ENCODE peak calls at places on chromosomes 12 and 14, in six cellular contexts. I is heart left ventricle, C is BE2C, J is esophagus squamous epithelium, G is K562, D is GM06990. W is an unnamed sample.

GRCh38 chr12:112107728-112108447 is 695 bp downstream of the NAA25 start:
- DNase-seq in I (no peak), C (peak), D (no peak), G (peak), J (no peak), W (no peak)

GRCh38 chr14:94681300-94682060 is 69.3 kb downstream of the SERPINA3 start:
- DNase-seq in J (no peak), G (peak), C (no peak), D (no peak), I (no peak), W (peak)

GRCh38 chr12:126781593-126781992 is 1485.4 kb upstream of the TMEM132C start:
- DNase-seq in C (no peak), I (no peak), J (no peak), G (no peak), D (no peak), W (no peak)

GRCh38 chr12:113271853-113272561 is 50.7 kb downstream of the TPCN1 start:
- DNase-seq in G (peak), D (no peak), C (peak), I (peak), J (no peak), W (peak)

GRCh38 chr12:124130717-124131670 is 158.0 kb downstream of the ZNF664 start:
- DNase-seq in G (no peak), C (no peak), J (no peak), D (peak), I (no peak), W (no peak)

GRCh38 chr12:15650399-15651128 is 138.6 kb downstream of the EPS8 start:
- DNase-seq in G (no peak), D (no peak), I (no peak), J (no peak), C (no peak), W (peak)

GRCh38 chr14:56487090-56487667 is 92.4 kb upstream of the TMEM260 start:
- DNase-seq in C (no peak), J (no peak), D (no peak), G (no peak), I (no peak), W (peak)

GRCh38 chr12:130339946-130340345 is 2.3 kb downstream of the PIWIL1 start:
- DNase-seq in J (no peak), D (no peak), C (no peak), G (no peak), I (no peak), W (no peak)

GRCh38 chr14:63689132-63689531 is 38.7 kb downstream of the SGPP1 start:
- DNase-seq in I (no peak), C (no peak), D (no peak), J (no peak), G (no peak), W (no peak)

GRCh38 chr12:124720687-124721500 is 142.8 kb downstream of the SCARB1 start:
- DNase-seq in G (no peak), J (no peak), D (no peak), C (peak), I (no peak), W (peak)

GRCh38 chr12:4441355-4442330 is 4.0 kb downstream of the FGF6 start:
- DNase-seq in I (no peak), C (no peak), D (no peak), G (no peak), J (no peak), W (peak)

GRCh38 chr14:34051966-34052657 is 101.2 kb upstream of the EGLN3 start:
- DNase-seq in I (no peak), J (no peak), G (no peak), C (no peak), D (no peak), W (peak)

GRCh38 chr14:91968280-91968679 is 20.8 kb upstream of the FBLN5 start:
- DNase-seq in G (no peak), J (no peak), I (no peak), C (no peak), D (no peak), W (no peak)

GRCh38 chr12:89156862-89157262 is 195.4 kb downstream of the DUSP6 start:
- DNase-seq in C (no peak), I (no peak), D (no peak), J (no peak), G (no peak), W (peak)

GRCh38 chr14:70525691-70526090 is 9.1 kb downstream of the ADAM20 start:
- DNase-seq in D (no peak), C (peak), G (no peak), J (no peak), I (no peak), W (no peak)

GRCh38 chr12:646303-647038 is 16.8 kb downstream of the NINJ2 start:
- DNase-seq in D (no peak), I (peak), C (no peak), G (no peak), J (no peak), W (peak)

GRCh38 chr12:93039062-93039461 is 110.0 kb upstream of the EEA1 start:
- DNase-seq in J (no peak), G (no peak), C (no peak), D (no peak), I (no peak), W (peak)

GRCh38 chr14:101713641-101714349 is 47.7 kb upstream of the PPP2R5C start:
- DNase-seq in J (no peak), D (no peak), C (no peak), I (no peak), G (peak), W (no peak)

GRCh38 chr12:14403711-14404164 is 38.3 kb downstream of the ATF7IP start:
- DNase-seq in C (peak), D (peak), J (no peak), G (peak), I (no peak), W (peak)

GRCh38 chr12:57905812-57906475 is 35.4 kb upstream of the ATP23 start:
- DNase-seq in D (no peak), I (no peak), J (no peak), G (no peak), C (no peak), W (no peak)
- H3K4me3 ChIP-seq in D (no peak), I (no peak), J (no peak), G (no peak), C (no peak), W (no peak)

DNA sequence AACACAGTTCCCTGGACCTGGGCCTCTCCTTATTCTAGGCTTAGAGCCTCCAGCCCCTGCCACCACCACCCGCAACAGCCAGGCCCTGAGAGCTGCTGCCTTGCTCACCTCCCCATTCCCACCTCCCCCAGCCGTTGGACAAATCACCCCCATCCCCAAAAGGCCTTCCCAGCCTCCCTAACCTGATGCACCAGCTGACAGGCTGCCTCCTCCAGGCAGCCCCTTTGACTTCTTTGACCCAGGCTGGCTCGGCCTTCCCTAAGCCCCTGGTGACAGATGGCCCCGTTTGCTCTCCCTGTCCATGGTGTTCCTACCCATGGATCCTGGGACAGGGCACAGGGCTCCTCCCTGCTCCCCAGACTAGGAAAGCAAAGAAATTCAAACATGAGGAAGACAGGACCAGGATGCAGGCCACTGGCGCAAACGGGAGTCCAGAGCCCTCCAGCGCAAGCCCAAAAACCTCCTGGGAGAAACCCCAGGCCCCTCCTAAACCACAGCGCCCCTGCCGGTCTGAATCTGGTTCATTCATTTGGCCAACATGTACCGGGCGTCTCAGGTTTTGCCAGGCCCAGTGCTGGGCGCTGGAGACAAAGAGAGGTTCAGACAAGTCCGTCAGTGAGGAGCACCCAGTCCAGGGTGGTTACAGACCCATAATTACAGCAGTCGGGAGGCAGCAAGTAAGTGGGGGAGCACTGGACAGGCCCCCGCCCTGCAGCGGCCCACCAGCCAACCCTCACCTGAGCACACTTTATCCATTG is 2.4 kb downstream of the AKT1 start:
- DNase-seq in I (no peak), G (no peak), J (no peak), D (no peak), C (no peak), W (no peak)
- TF ChIP-seq CTCF in I (no peak), G (no peak), J (no peak), D (no peak), C (peak), W (peak)

DNA sequence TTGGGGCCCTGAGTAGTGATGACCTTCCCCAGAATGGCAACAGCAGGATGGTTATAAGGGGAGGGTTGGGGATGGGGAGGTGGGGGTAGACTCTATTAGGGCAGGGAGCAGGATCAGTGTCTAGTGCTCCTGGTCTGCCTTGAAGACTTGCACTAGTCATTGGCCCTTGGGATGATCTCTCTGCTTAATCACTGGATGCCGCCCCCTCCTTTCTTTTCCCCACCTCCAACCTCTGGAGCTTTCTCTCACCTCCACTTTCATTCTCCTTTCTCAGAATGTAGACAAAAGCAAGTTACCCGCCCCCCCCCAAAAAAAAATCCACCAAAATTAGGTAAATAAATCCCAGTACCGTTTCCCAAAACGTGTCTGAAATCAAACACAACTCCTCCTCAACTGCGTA is 2.8 kb upstream of the KCNK10 start:
- DNase-seq in D (no peak), G (no peak), C (no peak), J (no peak), I (no peak), W (no peak)
- H3K4me3 ChIP-seq in D (no peak), G (no peak), C (peak), J (no peak), I (no peak), W (no peak)

DNA sequence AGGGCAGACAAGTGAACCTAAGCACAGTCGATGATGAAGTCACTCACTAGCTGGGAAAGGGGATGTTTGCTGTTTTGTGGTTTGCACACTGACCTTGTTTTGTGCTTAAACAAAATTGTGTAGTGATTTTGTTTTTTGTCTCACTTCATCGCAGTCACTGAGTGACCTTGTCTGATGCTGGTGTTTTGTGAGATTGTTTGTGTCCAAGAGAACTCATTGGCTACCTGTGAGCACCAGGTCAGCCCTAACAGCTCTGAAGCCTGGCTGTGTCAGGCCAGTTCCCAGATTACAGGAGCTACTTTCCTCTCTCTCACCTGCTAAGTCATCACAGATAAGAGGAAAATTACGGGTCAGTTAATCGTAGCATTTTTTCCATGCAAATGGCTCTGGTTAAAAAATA is 3.9 kb upstream of the ESYT1 start:
- DNase-seq in D (no peak), G (no peak), J (no peak), C (no peak), I (no peak), W (no peak)
- TF ChIP-seq CTCF in D (no peak), G (no peak), J (no peak), C (no peak), I (no peak), W (no peak)

GRCh38 chr12:63154560-63154959 is 3.6 kb upstream of the AVPR1A start:
- DNase-seq in I (no peak), D (no peak), J (no peak), C (no peak), G (no peak), W (no peak)

GRCh38 chr12:63151898-63152700 is 1.1 kb upstream of the AVPR1A start:
- DNase-seq in J (no peak), G (peak), C (peak), I (peak), D (peak), W (peak)

GRCh38 chr12:63151061-63151897 is at the start of gene AVPR1A:
- DNase-seq in C (no peak), J (no peak), D (peak), I (no peak), G (no peak), W (peak)

GRCh38 chr12:63149884-63150254 is 1.1 kb downstream of the AVPR1A start:
- DNase-seq in J (no peak), G (no peak), I (peak), C (no peak), D (peak), W (no peak)

DNA sequence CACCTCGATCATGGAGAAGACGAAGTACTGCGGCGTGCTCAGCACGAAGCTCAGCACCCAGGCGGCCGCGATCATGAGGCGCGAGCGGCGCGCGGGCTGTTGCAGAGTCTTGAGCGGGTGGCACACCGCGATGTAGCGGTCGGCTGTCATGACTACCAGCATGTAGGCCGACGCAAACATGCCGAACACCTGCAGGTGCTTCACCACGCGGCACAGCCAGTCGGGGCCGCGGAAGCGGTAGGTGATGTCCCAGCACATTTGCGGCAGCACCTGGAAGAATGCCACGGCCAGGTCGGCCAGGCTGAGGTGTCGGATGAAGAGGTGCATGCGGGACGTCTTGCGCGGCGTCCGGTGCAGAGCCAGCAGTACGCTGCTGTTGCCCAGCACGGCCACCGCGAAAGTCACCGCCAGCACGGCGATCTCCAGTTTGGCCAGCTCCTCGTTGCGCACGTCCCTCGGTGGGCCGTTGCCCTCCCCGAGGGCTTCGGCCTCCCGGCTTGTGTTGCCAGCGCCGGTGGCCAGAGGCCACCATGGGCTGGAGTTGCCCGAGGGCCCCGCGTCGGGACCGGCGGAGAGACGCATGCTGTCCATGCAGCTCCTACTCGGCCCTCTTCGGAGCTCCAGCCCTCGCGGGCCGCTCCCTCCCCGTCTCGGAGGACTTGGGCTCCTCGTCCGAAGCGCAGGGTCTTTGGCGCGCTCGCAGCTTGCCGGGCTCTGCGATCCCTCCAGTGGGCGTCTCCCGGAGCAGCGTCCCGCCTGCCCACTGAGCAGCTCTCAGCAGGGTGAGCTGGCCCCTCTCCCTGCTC is 543 bp downstream of the AVPR1A start:
- DNase-seq in J (no peak), I (peak), C (no peak), G (no peak), D (peak), W (peak)
- H3K4me3 ChIP-seq in J (peak), I (peak), C (no peak), G (no peak), D (no peak), W (peak)

W was measured in choroid plexus epithelial cell.